ENCODE peak calls at places on chromosomes 2 and 18, in nine cellular contexts. G is prostate gland, I is IMR-90, Y is astrocyte, J is coronary artery, P is lower lobe of right lung, N is NB4, V is ovary, Q is tibial nerve. H is an unnamed sample.

GRCh38 chr18:61581578-61582204 is 248.5 kb downstream of the CDH20 start:
- DNase-seq in P (peak), V (peak), Q (peak), N (peak), I (peak), J (peak), G (peak), Y (peak), H (no peak)

GRCh38 chr2:151379191-151379590 is 21.8 kb downstream of the TNFAIP6 start:
- DNase-seq in J (no peak), G (no peak), I (peak), P (no peak), Q (no peak), V (no peak), Y (no peak), N (no peak), H (no peak)

GRCh38 chr2:9261231-9261883 is 54.7 kb downstream of the ASAP2 start:
- DNase-seq in Q (no peak), P (no peak), Y (no peak), J (no peak), G (no peak), V (no peak), N (peak), I (no peak), H (no peak)

GRCh38 chr2:190720691-190721090 is 71.8 kb downstream of the NAB1 start:
- DNase-seq in I (no peak), J (no peak), N (no peak), P (no peak), G (no peak), V (no peak), Q (no peak), Y (no peak), H (no peak)

GRCh38 chr2:1655461-1655860 is 88.9 kb downstream of the PXDN start:
- DNase-seq in V (peak), I (no peak), G (no peak), Y (peak), P (no peak), N (no peak), Q (no peak), J (peak), H (no peak)

GRCh38 chr2:191894681-191895147 is 47.8 kb upstream of the CAVIN2 start:
- DNase-seq in Q (no peak), N (no peak), I (peak), G (no peak), P (no peak), V (no peak), J (no peak), Y (peak), H (peak)

GRCh38 chr2:184541591-184541990 is 56.7 kb upstream of the ZNF804A start:
- DNase-seq in P (no peak), J (no peak), I (no peak), G (no peak), V (no peak), Y (no peak), Q (no peak), N (no peak), H (no peak)

GRCh38 chr2:85933753-85934594 is 45.2 kb upstream of the ST3GAL5 start:
- DNase-seq in N (no peak), G (no peak), P (no peak), V (no peak), I (peak), J (no peak), Y (peak), Q (no peak), H (no peak)

GRCh38 chr2:44130441-44130840 is 38.2 kb upstream of the PPM1B start:
- DNase-seq in I (peak), N (peak), V (no peak), Y (peak), G (no peak), J (no peak), Q (no peak), P (no peak), H (no peak)

GRCh38 chr2:223674998-223675609 is 72.9 kb upstream of the SCG2 start:
- DNase-seq in G (no peak), V (no peak), P (no peak), Y (peak), J (no peak), I (peak), Q (peak), N (peak), H (no peak)

GRCh38 chr2:151063271-151063670 is 198.4 kb downstream of the RBM43 start:
- DNase-seq in V (no peak), Q (no peak), Y (peak), N (no peak), P (no peak), J (no peak), G (no peak), I (peak), H (no peak)

GRCh38 chr18:25921677-25922421 is 168.6 kb downstream of the SS18 start:
- DNase-seq in J (no peak), P (no peak), N (peak), Y (no peak), I (peak), Q (no peak), G (peak), V (no peak), H (peak)

GRCh38 chr18:48953096-48953706 is 2.4 kb upstream of the SMAD7 start:
- DNase-seq in Y (no peak), J (peak), N (no peak), P (no peak), V (no peak), Q (no peak), I (no peak), G (no peak), H (no peak)

GRCh38 chr18:27017901-27018500 is 152.5 kb upstream of the AQP4 start:
- DNase-seq in V (no peak), Q (no peak), Y (no peak), P (no peak), N (peak), G (no peak), J (no peak), I (no peak), H (no peak)

GRCh38 chr2:83282067-83282795 is 1176.8 kb downstream of the SUCLG1 start:
- DNase-seq in I (no peak), N (no peak), Q (no peak), V (no peak), G (no peak), P (no peak), Y (no peak), J (no peak), H (no peak)

GRCh38 chr2:215436705-215437570 is 1.1 kb upstream of the FN1 start:
- DNase-seq in Q (no peak), N (no peak), J (no peak), P (peak), I (no peak), V (no peak), G (peak), Y (no peak), H (no peak)

GRCh38 chr2:173214213-173214612 is 138.6 kb downstream of the MAP3K20 start:
- DNase-seq in P (no peak), V (no peak), Q (no peak), Y (no peak), I (no peak), J (no peak), N (no peak), G (peak), H (no peak)

GRCh38 chr2:22623620-22624019 is 761.4 kb upstream of the KLHL29 start:
- DNase-seq in V (no peak), Y (no peak), J (no peak), I (no peak), G (no peak), N (no peak), P (no peak), Q (no peak), H (no peak)

GRCh38 chr2:227000123-227000522 is 163.9 kb downstream of the COL4A4 start:
- DNase-seq in G (no peak), J (no peak), Q (no peak), P (no peak), Y (no peak), N (peak), I (no peak), V (no peak), H (no peak)

GRCh38 chr18:63999871-64000270 is 30.0 kb downstream of the SERPINB8 start:
- DNase-seq in G (no peak), Y (no peak), V (no peak), P (no peak), I (no peak), J (no peak), Q (no peak), N (no peak), H (no peak)

GRCh38 chr2:232496508-232497373 is 9.1 kb upstream of the ECEL1 start:
- DNase-seq in J (no peak), G (no peak), I (no peak), N (no peak), Q (no peak), P (no peak), Y (no peak), V (no peak), H (no peak)

GRCh38 chr2:28160986-28161425 is 231.7 kb upstream of the FOSL2 start:
- DNase-seq in P (no peak), G (no peak), Q (no peak), J (no peak), V (no peak), Y (peak), N (no peak), I (peak), H (no peak)

GRCh38 chr18:22260208-22260816 is 90.9 kb downstream of the GATA6 start:
- DNase-seq in G (no peak), N (no peak), Y (no peak), Q (no peak), J (no peak), V (no peak), I (no peak), P (no peak), H (no peak)

GRCh38 chr2:24813645-24814257 is 20.5 kb downstream of the CENPO start:
- DNase-seq in Q (no peak), G (no peak), P (no peak), N (no peak), V (no peak), Y (no peak), J (no peak), I (no peak), H (no peak)

GRCh38 chr2:146820672-146821071 is 1024.2 kb upstream of the ACVR2A start:
- DNase-seq in P (no peak), J (no peak), N (no peak), V (no peak), Q (no peak), Y (peak), I (peak), G (no peak), H (no peak)

GRCh38 chr2:181368036-181368435 is 89.2 kb upstream of the ITGA4 start:
- DNase-seq in V (no peak), P (no peak), Y (no peak), I (no peak), Q (no peak), N (no peak), J (no peak), G (no peak), H (no peak)

GRCh38 chr2:241882090-241882625 is 12.6 kb downstream of the RTP5 start:
- DNase-seq in Q (peak), J (no peak), G (peak), P (no peak), N (peak), V (no peak), I (no peak), Y (no peak), H (peak)

GRCh38 chr2:236663267-236663666 is 93.6 kb downstream of the ACKR3 start:
- DNase-seq in Q (peak), G (no peak), V (no peak), I (no peak), J (peak), N (no peak), Y (peak), P (no peak), H (no peak)

GRCh38 chr2:234368861-234369261 is 128.0 kb downstream of the ARL4C start:
- DNase-seq in N (no peak), Q (peak), I (peak), G (peak), J (no peak), V (no peak), P (no peak), Y (peak), H (peak)

GRCh38 chr2:138658187-138658894 is 121.8 kb downstream of the NXPH2 start:
- DNase-seq in Y (no peak), J (no peak), V (no peak), Q (no peak), P (no peak), G (no peak), N (peak), I (no peak), H (no peak)

GRCh38 chr2:54555318-54555837 is 99.3 kb downstream of the SPTBN1 start:
- DNase-seq in P (no peak), N (no peak), Y (no peak), Q (no peak), G (no peak), I (no peak), V (no peak), J (no peak), H (no peak)

GRCh38 chr2:85926931-85927527 is 38.2 kb upstream of the ST3GAL5 start:
- DNase-seq in I (no peak), Q (no peak), N (no peak), Y (no peak), J (no peak), G (no peak), P (no peak), V (no peak), H (no peak)

GRCh38 chr2:233081232-233081730 is 21.1 kb downstream of the INPP5D start:
- DNase-seq in G (no peak), N (peak), Q (no peak), I (no peak), P (no peak), J (peak), V (no peak), Y (no peak), H (no peak)

GRCh38 chr2:161436411-161436810 is 20.3 kb downstream of the TBR1 start:
- DNase-seq in V (no peak), N (no peak), P (no peak), Y (peak), G (no peak), I (peak), Q (no peak), J (no peak), H (no peak)

GRCh38 chr2:47519604-47520301 is 116.8 kb downstream of the MSH2 start:
- DNase-seq in P (no peak), J (no peak), Y (no peak), I (no peak), V (no peak), G (no peak), Q (no peak), N (no peak), H (no peak)

GRCh38 chr18:52254367-52254766 is 85.6 kb upstream of the DCC start:
- DNase-seq in Q (no peak), I (no peak), J (no peak), P (no peak), Y (no peak), G (no peak), V (no peak), N (no peak), H (no peak)

GRCh38 chr2:3022841-3023372 is 354.7 kb downstream of the EIPR1 start:
- DNase-seq in V (no peak), J (peak), P (no peak), G (no peak), I (no peak), Q (no peak), Y (no peak), N (no peak), H (no peak)

GRCh38 chr2:23492941-23493340 is 108.0 kb downstream of the KLHL29 start:
- DNase-seq in P (no peak), Q (no peak), N (peak), V (no peak), J (no peak), G (peak), I (no peak), Y (no peak), H (peak)

GRCh38 chr2:195238366-195238765 is 418.7 kb upstream of the SLC39A10 start:
- DNase-seq in Y (no peak), Q (no peak), V (no peak), J (no peak), P (no peak), G (no peak), I (no peak), N (no peak), H (no peak)

GRCh38 chr18:76983184-76983583 is 149.4 kb downstream of the MBP start:
- DNase-seq in G (peak), Y (peak), I (peak), J (peak), N (peak), Q (peak), V (peak), P (peak), H (peak)

GRCh38 chr18:76982038-76982437 is 150.5 kb downstream of the MBP start:
- DNase-seq in I (no peak), P (no peak), Q (no peak), Y (no peak), N (no peak), G (no peak), J (peak), V (no peak), H (no peak)

GRCh38 chr18:76985156-76985950 is 147.2 kb downstream of the MBP start:
- DNase-seq in I (no peak), J (no peak), G (no peak), P (peak), Y (no peak), N (no peak), Q (no peak), V (no peak), H (no peak)

GRCh38 chr18:76984193-76985155 is 148.1 kb downstream of the MBP start:
- DNase-seq in V (peak), I (no peak), Q (no peak), G (no peak), Y (no peak), N (no peak), J (peak), P (peak), H (no peak)

GRCh38 chr18:76983613-76984051 is 149.0 kb downstream of the MBP start:
- DNase-seq in Y (no peak), I (no peak), V (peak), J (no peak), G (no peak), N (no peak), Q (no peak), P (peak), H (no peak)
- TF ChIP-seq CTCF in Y (no peak), I (no peak), V (no peak), J (no peak), G (no peak), N (no peak), Q (no peak), P (no peak), H (no peak)

DNA sequence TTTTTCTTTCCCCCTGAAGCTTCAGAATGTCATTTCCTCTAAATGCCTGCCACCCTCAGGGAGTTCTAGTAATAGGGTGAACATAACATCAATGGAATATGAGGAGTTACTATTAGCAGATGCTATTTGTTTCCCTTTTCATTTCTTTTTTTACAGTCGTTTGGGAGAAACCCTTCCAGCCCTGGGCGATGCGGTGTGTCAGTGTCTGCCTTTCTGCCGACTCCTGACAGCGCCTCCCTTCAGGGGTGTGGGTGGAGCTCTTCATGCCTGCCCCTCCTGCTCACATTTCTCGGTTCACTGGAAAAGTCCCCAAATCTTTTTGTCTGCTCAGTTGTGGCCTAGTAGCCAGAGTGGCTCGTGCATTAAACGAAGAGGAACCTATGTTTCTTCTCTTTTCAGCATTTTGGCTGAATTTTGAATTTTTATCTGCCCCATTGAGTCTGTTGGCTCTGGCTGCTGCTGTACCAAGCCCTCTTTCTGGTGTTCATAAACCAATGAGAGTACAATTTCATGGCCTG is 72.3 kb downstream of the FMNL2 start:
- DNase-seq in N (no peak), Y (peak), I (peak), G (peak), Q (no peak), J (no peak), P (no peak), V (peak), H (no peak)
- H3K4me3 ChIP-seq in N (no peak), Y (peak), I (peak), G (no peak), Q (no peak), J (peak), P (peak), V (peak), H (no peak)

DNA sequence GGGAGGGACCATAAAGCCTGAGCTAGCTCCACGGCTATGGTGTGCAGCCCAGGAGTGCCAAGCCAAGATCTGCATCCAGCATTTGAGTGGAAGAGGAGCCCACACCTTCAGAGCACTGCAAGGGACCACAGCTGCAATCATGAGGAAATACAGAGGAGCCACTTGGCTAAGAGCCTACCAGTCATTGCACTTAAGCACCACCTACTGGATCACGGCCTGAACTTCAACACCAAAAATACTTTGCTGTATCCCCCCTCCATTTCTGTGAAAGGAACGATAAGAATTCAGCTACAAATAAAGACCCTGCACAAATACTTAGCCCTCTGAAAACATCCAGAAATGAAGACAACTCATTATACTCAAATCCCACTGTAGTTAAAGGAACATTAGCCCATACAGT is 545.3 kb downstream of the TSN start:
- DNase-seq in J (no peak), V (no peak), P (no peak), N (peak), Q (no peak), I (peak), Y (no peak), G (no peak), H (no peak)
- TF ChIP-seq CTCF in J (no peak), V (no peak), P (no peak), N (peak), Q (no peak), I (no peak), Y (no peak), G (no peak), H (peak)

GRCh38 chr2:207770602-207771404 is 1.1 kb upstream of the FZD5 start:
- DNase-seq in G (no peak), P (peak), N (peak), Y (no peak), Q (no peak), I (no peak), V (peak), J (peak), H (no peak)
- H3K4me3 ChIP-seq in G (no peak), P (peak), N (peak), Y (peak), Q (peak), I (no peak), V (peak), J (peak), H (no peak)

GRCh38 chr2:30475542-30475941 is 28.5 kb downstream of the LCLAT1 start:
- DNase-seq in Q (no peak), I (no peak), Y (no peak), J (no peak), V (no peak), N (no peak), P (no peak), G (no peak), H (no peak)
- TF ChIP-seq CTCF in Q (no peak), I (peak), Y (no peak), J (no peak), V (no peak), N (no peak), P (no peak), G (no peak), H (no peak)

GRCh38 chr2:118168606-118169005 is 80.3 kb downstream of the INSIG2 start:
- DNase-seq in P (no peak), V (no peak), I (no peak), G (no peak), Q (no peak), N (no peak), J (no peak), Y (no peak), H (no peak)
- H3K4me3 ChIP-seq in P (no peak), V (no peak), I (no peak), G (no peak), Q (no peak), N (no peak), J (no peak), Y (no peak), H (no peak)

DNA sequence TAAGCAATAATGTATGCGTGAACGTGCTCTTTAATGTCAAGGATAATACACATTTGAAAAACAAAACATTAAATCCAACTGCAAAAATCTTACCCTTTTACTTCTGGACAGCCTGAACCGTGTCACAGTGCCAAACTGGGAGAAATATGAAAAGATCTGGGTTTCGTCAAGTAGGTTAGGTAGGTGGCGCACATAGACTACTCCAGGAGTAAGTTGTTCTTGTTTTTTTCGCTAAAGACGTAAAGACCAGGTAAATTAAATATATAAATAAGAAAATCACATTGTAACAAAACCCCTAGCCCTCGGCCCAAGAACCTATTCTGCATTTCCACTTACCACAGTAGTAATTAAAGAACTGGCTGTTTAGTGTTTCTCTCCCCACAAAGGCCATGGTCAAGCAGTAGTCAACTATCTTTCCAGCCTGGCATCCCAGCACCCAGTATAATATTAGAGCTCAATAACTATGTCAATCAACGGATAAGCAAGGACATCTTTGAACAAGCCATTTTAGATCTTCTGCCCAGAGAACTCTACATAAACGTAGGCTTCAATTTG is 1.1 kb downstream of the NIFK start:
- DNase-seq in G (no peak), Q (no peak), J (no peak), V (no peak), Y (no peak), P (no peak), I (no peak), N (peak), H (peak)
- TF ChIP-seq CTCF in G (no peak), Q (no peak), J (no peak), V (no peak), Y (no peak), P (no peak), I (peak), N (peak), H (peak)

H was measured in LNCaP clone FGC.